ENCODE peak calls at places on chromosomes 2 and 18, in ten cellular contexts. F, C, J, Q, O, Z, G, A, P and N are unnamed samples.

GRCh38 chr2:86238354-86238753 is 39.1 kb downstream of the MRPL35 start:
- DNase-seq in P (no peak), C (no peak), O (no peak), Q (no peak), A (no peak), Z (no peak), F (no peak), G (no peak), J (no peak), N (no peak)

GRCh38 chr2:65503746-65504145 is 71.3 kb upstream of the SPRED2 start:
- DNase-seq in P (no peak), Z (no peak), G (no peak), J (no peak), A (no peak), Q (no peak), C (no peak), F (no peak), O (no peak), N (no peak)

GRCh38 chr2:1736997-1737480 is 7.3 kb downstream of the PXDN start:
- DNase-seq in P (no peak), A (no peak), O (peak), G (no peak), J (peak), Z (no peak), F (peak), C (no peak), Q (no peak), N (no peak)

GRCh38 chr18:36329684-36330434 is 32.3 kb downstream of the FHOD3 start:
- DNase-seq in J (peak), C (no peak), G (no peak), F (no peak), O (no peak), P (peak), A (no peak), Q (no peak), Z (no peak), N (no peak)

GRCh38 chr2:185012643-185013042 is 414.3 kb downstream of the ZNF804A start:
- DNase-seq in C (no peak), P (peak), Z (no peak), F (no peak), Q (no peak), J (peak), O (no peak), A (no peak), G (no peak), N (peak)

GRCh38 chr2:57890993-57891688 is 155.5 kb upstream of the VRK2 start:
- DNase-seq in G (no peak), F (no peak), A (no peak), Z (no peak), J (no peak), C (no peak), Q (no peak), O (no peak), P (no peak), N (no peak)

GRCh38 chr18:34809697-34810096 is 99.6 kb downstream of the DTNA start:
- DNase-seq in F (no peak), A (peak), C (peak), Q (peak), Z (peak), G (no peak), O (peak), J (peak), P (peak), N (peak)

GRCh38 chr2:217270801-217271121 is 410.9 kb upstream of the TNP1 start:
- DNase-seq in A (no peak), Q (no peak), Z (peak), G (no peak), C (no peak), P (no peak), O (no peak), J (peak), F (no peak), N (no peak)

GRCh38 chr2:37415128-37415817 is 70.8 kb downstream of the QPCT start:
- DNase-seq in G (no peak), A (no peak), O (no peak), Q (no peak), P (no peak), Z (no peak), J (peak), C (no peak), F (no peak), N (no peak)

GRCh38 chr2:23523651-23524260 is 138.8 kb downstream of the KLHL29 start:
- DNase-seq in J (peak), P (no peak), O (peak), Q (no peak), Z (no peak), G (no peak), A (no peak), C (no peak), F (no peak), N (no peak)

GRCh38 chr18:64273724-64274123 is 124.8 kb upstream of the LINC00305 start:
- DNase-seq in C (no peak), F (no peak), Q (no peak), A (no peak), O (no peak), G (no peak), P (peak), Z (no peak), J (no peak), N (no peak)

GRCh38 chr2:32772623-32773221 is 144.9 kb downstream of the TTC27 start:
- DNase-seq in O (peak), J (peak), G (no peak), A (no peak), Q (peak), P (peak), F (no peak), C (peak), Z (peak), N (no peak)

GRCh38 chr2:201233192-201234166 is 26.9 kb upstream of the CASP8 start:
- DNase-seq in P (peak), C (no peak), O (peak), F (peak), A (peak), Q (peak), G (peak), Z (no peak), J (peak), N (no peak)

GRCh38 chr18:463442-464310 is 36.8 kb downstream of the COLEC12 start:
- DNase-seq in P (peak), F (peak), Z (no peak), Q (no peak), J (no peak), G (no peak), O (no peak), C (no peak), A (no peak), N (no peak)

GRCh38 chr2:202215179-202215578 is 23.2 kb downstream of the SUMO1 start:
- DNase-seq in P (no peak), F (no peak), C (no peak), Z (no peak), J (peak), A (no peak), O (no peak), Q (no peak), G (no peak), N (no peak)

GRCh38 chr18:48031011-48031480 is 100.6 kb upstream of the SMAD2 start:
- DNase-seq in J (peak), Q (peak), A (no peak), C (peak), F (peak), O (peak), Z (no peak), G (no peak), P (peak), N (peak)

GRCh38 chr2:152176113-152176714 is 651 bp upstream of the STAM2 start:
- DNase-seq in Z (no peak), P (no peak), Q (no peak), C (no peak), J (peak), F (no peak), O (no peak), G (no peak), A (no peak), N (no peak)

GRCh38 chr2:218569661-218570500 is 1.2 kb downstream of the CNOT9 start:
- DNase-seq in A (no peak), P (peak), O (no peak), Q (no peak), C (no peak), G (no peak), J (peak), F (no peak), Z (no peak), N (no peak)

GRCh38 chr2:46239847-46240181 is 57.4 kb upstream of the EPAS1 start:
- DNase-seq in F (no peak), J (no peak), A (no peak), G (no peak), Z (no peak), C (no peak), P (no peak), O (no peak), Q (no peak), N (no peak)

GRCh38 chr2:163338270-163338669 is 397.5 kb downstream of the FIGN start:
- DNase-seq in J (no peak), P (peak), O (no peak), A (no peak), Q (no peak), C (no peak), F (no peak), G (no peak), Z (no peak), N (no peak)

GRCh38 chr2:88932677-88933076 is 241.2 kb downstream of the RPIA start:
- DNase-seq in Q (no peak), F (no peak), A (no peak), O (no peak), C (no peak), P (no peak), G (no peak), J (no peak), Z (no peak), N (no peak)

GRCh38 chr2:227370791-227371312 is 8.3 kb downstream of the TM4SF20 start:
- DNase-seq in Q (peak), C (no peak), F (no peak), P (no peak), J (peak), G (no peak), Z (peak), A (no peak), O (no peak), N (no peak)

GRCh38 chr2:141595531-141595930 is 535.3 kb downstream of the LRP1B start:
- DNase-seq in F (no peak), G (no peak), O (no peak), P (no peak), J (no peak), C (no peak), A (no peak), Z (no peak), Q (no peak), N (no peak)

GRCh38 chr18:21314721-21315120 is 72.7 kb downstream of the GREB1L start:
- DNase-seq in Z (no peak), A (no peak), Q (no peak), C (no peak), O (no peak), G (no peak), J (no peak), F (no peak), P (no peak), N (no peak)

GRCh38 chr2:157593411-157593810 is 35.3 kb downstream of the ACVR1C start:
- DNase-seq in Q (no peak), P (no peak), A (no peak), Z (no peak), F (no peak), C (no peak), J (no peak), O (no peak), G (no peak), N (no peak)

GRCh38 chr2:157596992-157597681 is 31.5 kb downstream of the ACVR1C start:
- DNase-seq in A (peak), F (peak), P (peak), G (no peak), Q (peak), Z (no peak), C (peak), O (no peak), J (peak), N (peak)

GRCh38 chr2:157592374-157592773 is 36.3 kb downstream of the ACVR1C start:
- DNase-seq in J (no peak), Q (no peak), P (no peak), F (no peak), O (no peak), Z (no peak), C (no peak), G (no peak), A (no peak), N (no peak)

GRCh38 chr2:157587576-157587975 is 41.1 kb downstream of the ACVR1C start:
- DNase-seq in G (no peak), J (no peak), O (no peak), C (no peak), A (no peak), Q (no peak), F (no peak), Z (no peak), P (no peak), N (no peak)

DNA sequence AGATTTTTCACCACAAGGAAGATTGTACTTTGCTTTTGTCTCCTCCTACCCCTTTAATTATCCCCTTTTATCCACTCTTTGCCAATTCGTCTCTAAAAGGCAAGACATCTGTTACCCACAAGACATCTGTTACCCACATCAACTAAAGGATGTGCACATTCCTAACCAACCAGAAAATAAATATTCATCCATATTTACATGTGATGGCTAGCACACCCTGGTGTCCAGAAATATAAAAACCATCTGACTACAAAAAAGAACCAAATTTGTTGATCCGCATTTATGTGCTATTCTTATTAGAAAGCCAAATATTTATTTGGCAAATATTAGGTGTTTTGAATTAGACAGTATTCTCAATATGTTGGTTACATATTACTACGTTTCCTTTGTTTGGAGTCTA is 35.7 kb downstream of the ACVR1C start:
- DNase-seq in O (no peak), Q (no peak), F (no peak), P (no peak), Z (peak), C (no peak), A (no peak), J (peak), G (no peak), N (no peak)
- TF ChIP-seq CTCF in O (no peak), Q (no peak), F (peak), P (no peak), Z (peak), C (peak), A (no peak), J (peak), G (peak), N (peak)

GRCh38 chr2:31055938-31056337 is 82.3 kb downstream of the GALNT14 start:
- DNase-seq in G (no peak), O (no peak), C (no peak), A (no peak), P (no peak), F (no peak), Q (no peak), J (no peak), Z (no peak), N (no peak)
- TF ChIP-seq CTCF in G (no peak), O (no peak), C (no peak), A (no peak), P (no peak), F (no peak), Q (no peak), J (no peak), Z (no peak), N (no peak)

GRCh38 chr2:26269571-26270170 is 24.9 kb downstream of the HADHB start:
- DNase-seq in C (no peak), J (no peak), F (no peak), O (no peak), A (no peak), Z (no peak), G (no peak), P (no peak), Q (no peak), N (no peak)

GRCh38 chr2:26274058-26274613 is 29.4 kb downstream of the HADHB start:
- DNase-seq in Q (peak), O (peak), C (no peak), Z (peak), P (no peak), F (no peak), J (peak), A (peak), G (no peak), N (no peak)

GRCh38 chr2:26276488-26276887 is 31.7 kb downstream of the HADHB start:
- DNase-seq in O (no peak), Z (no peak), A (no peak), G (no peak), C (no peak), J (no peak), Q (no peak), F (no peak), P (no peak), N (no peak)

GRCh38 chr2:26270363-26270762 is 25.6 kb downstream of the HADHB start:
- DNase-seq in Z (no peak), G (no peak), J (no peak), Q (no peak), C (no peak), F (no peak), O (no peak), P (no peak), A (no peak), N (no peak)

DNA sequence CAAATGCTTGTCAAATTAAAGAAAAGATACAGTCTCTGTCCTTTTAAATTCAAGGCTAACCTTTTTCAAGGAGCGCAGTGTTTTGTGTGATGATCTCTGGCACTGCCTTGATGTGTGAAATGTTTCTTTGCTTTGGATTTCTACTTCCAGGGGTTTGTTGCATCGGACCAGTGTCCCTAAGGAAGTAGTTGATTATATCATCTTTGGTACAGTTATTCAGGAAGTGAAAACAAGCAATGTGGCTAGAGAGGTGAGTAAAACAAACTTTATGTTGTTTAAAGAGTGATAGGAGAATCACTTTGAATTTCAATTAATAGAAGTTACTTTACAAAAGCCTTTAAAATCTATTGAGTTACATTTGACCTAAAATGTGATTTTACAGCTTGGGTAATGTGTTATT is 28.8 kb downstream of the HADHB start:
- DNase-seq in J (peak), C (no peak), G (no peak), P (no peak), Z (no peak), F (no peak), A (no peak), O (no peak), Q (no peak), N (no peak)
- TF ChIP-seq CTCF in J (no peak), C (no peak), G (no peak), P (no peak), Z (no peak), F (no peak), A (no peak), O (no peak), Q (no peak), N (no peak)

GRCh38 chr2:19911799-19912509 is 10.2 kb upstream of the TTC32 start:
- DNase-seq in F (no peak), A (no peak), J (peak), G (no peak), P (no peak), Q (no peak), O (no peak), C (no peak), Z (peak), N (no peak)

GRCh38 chr2:19916385-19916784 is 14.6 kb upstream of the TTC32 start:
- DNase-seq in C (no peak), Z (no peak), J (no peak), P (peak), F (no peak), O (no peak), G (no peak), Q (no peak), A (no peak), N (no peak)

DNA sequence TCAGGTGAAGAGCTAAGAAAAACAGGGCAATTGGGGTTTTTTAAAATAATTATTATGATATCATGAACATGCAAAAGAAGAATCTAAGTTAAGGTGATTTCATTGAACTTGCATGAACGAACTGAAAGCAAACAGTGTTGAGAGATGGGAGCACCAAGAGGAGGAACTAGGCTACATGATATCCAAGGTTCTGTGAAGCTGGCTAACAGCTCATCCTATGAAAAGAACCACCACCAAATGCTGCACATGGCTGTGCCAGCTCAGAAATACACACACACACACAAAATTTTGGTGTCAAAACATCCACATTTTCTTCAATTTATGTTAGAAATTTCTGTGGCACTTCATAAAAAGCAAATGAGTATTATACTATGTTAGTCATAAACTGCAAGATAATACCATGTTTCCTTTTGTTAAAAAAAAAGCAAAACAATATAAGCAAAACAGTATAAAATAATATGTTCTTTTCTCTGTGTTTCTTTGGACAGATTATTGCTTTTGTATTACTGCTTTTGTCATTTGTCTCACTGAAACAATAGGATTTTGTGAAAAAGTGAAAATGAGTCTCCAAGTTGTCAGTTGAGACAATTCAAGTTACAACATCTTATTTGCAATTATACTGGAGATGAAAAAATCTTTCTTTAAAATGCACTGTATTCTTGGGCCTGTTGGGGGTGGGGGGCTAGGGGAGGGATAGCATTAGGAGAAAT is 12.6 kb upstream of the TTC32 start:
- DNase-seq in F (no peak), O (no peak), C (no peak), J (no peak), Z (no peak), P (no peak), G (no peak), A (no peak), Q (no peak), N (no peak)
- TF ChIP-seq CTCF in F (no peak), O (no peak), C (no peak), J (no peak), Z (no peak), P (no peak), G (no peak), A (no peak), Q (no peak), N (no peak)

GRCh38 chr2:239370403-239370802 is 30.4 kb downstream of the HDAC4 start:
- DNase-seq in O (no peak), P (no peak), Q (no peak), J (no peak), C (no peak), G (no peak), A (no peak), F (no peak), Z (no peak), N (no peak)
- TF ChIP-seq CTCF in O (no peak), P (no peak), Q (no peak), J (no peak), C (no peak), G (no peak), A (no peak), F (no peak), Z (no peak), N (no peak)